ENCODE peak calls at places on chromosomes 13 and 19, in ten cellular contexts. C is pancreas; S is heart left ventricle; D is left lung; A is CD8-positive, alpha-beta memory T cell; I is effector memory CD4-positive, alpha-beta T cell; X is IMR-90; B is neuronal stem cell; Q is upper lobe of right lung; K is lower lobe of right lung. P is an unnamed sample. For H3K9me3 and H3K27me3, the result is how much of the 10 kb centered on the place peaks cover.

GRCh38 chr13:61187471-61187870 is 228.2 kb downstream of the PCDH20 start:
- DNase-seq in S (no peak), X (no peak), C (no peak), D (no peak), A (no peak), B (no peak), Q (no peak), I (no peak), K (no peak), P (no peak)

GRCh38 chr13:98022210-98022609 is 68.7 kb downstream of the IPO5 start:
- DNase-seq in X (peak), K (no peak), C (no peak), S (no peak), Q (no peak), A (no peak), D (no peak), B (no peak), I (no peak), P (peak)

GRCh38 chr13:53112522-53112921 is 83.9 kb downstream of the OLFM4 start:
- DNase-seq in X (no peak), A (no peak), Q (no peak), S (no peak), I (no peak), C (no peak), B (no peak), D (no peak), K (no peak), P (no peak)

GRCh38 chr19:34241513-34242337 is 12.6 kb upstream of the GARRE1 start:
- DNase-seq in B (no peak), C (peak), A (no peak), K (peak), X (no peak), S (no peak), Q (peak), I (no peak), D (no peak), P (no peak)

GRCh38 chr19:42132851-42133528 is 744 bp upstream of the POU2F2 start:
- DNase-seq in C (peak), X (no peak), D (peak), S (peak), Q (peak), A (peak), I (peak), K (peak), B (peak), P (peak)

GRCh38 chr13:113415825-113416224 is 37.5 kb downstream of the ADPRHL1 start:
- DNase-seq in K (no peak), B (no peak), A (no peak), D (no peak), X (no peak), I (no peak), S (no peak), C (no peak), Q (no peak), P (no peak)

GRCh38 chr19:19468424-19469050 is 46.8 kb downstream of the TSSK6 start:
- DNase-seq in I (no peak), X (no peak), S (no peak), D (no peak), K (no peak), A (no peak), Q (no peak), C (no peak), B (no peak), P (no peak)

GRCh38 chr19:41869374-41869955 is 7.6 kb upstream of the CD79A start:
- DNase-seq in I (no peak), S (no peak), Q (no peak), X (no peak), B (no peak), D (no peak), C (no peak), A (no peak), K (no peak), P (no peak)

GRCh38 chr13:110312669-110313031 is 5.6 kb downstream of the COL4A2 start:
- DNase-seq in X (peak), C (no peak), A (no peak), B (no peak), I (no peak), Q (no peak), K (no peak), S (peak), D (no peak), P (peak)

GRCh38 chr19:16828990-16829821 is at the start of gene SIN3B:
- DNase-seq in A (peak), K (peak), I (peak), C (peak), B (peak), D (peak), X (peak), S (peak), Q (peak), P (peak)
- H3K9me3 ChIP-seq in A (under half), K (under half), I (under half), C (under half), B (under half), D (under half), X (under half), S (under half), Q (under half), P (under half)

DNA sequence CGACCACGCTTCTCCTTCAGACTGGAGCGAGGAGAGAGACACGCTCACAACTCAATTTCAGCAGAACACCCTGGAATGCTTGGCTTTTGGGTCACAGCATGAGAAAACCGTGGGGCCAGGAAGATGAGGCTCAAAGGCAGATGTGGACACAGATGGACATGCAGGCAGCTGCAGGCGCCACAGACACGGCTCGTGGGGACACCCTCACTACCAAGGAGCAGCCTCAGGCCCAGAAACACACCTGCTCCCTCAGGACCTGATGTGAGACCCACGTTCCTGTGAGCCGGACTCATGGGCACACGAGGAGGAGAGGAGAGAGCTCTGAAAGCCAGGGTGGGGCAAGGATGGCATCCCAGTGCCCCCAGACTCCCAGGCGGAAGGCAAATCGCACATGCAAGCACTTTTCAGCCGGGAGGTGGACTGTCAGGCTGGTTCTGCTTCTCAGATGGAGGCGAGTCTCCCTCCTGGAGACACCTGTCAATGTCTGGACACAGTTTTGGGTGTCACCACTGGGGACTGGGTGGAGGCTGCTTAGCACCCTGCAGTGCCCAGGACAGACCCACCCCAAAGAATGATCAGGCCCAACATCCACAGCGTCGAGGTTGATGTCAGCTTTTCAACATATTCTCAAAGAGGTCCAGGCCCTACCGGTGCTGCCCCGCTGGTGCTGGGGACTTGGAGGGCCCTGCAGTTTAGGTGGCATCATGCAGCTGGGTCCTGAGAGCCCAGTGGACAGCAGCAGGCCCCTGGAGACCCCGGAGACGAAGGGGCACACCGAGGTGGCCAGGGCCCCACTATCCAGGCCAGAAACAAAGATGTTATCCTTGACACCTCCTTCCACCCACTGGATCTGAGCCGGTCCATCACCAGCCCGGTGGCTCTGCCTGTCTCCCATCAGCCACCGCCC is 2.3 kb downstream of the ABHD17A start:
- DNase-seq in I (no peak), D (no peak), B (no peak), K (no peak), X (no peak), S (no peak), A (no peak), C (no peak), Q (no peak), P (no peak)
- H3K4me3 ChIP-seq in I (peak), D (peak), B (peak), K (peak), X (peak), S (peak), A (peak), C (no peak), Q (peak), P (no peak)

DNA sequence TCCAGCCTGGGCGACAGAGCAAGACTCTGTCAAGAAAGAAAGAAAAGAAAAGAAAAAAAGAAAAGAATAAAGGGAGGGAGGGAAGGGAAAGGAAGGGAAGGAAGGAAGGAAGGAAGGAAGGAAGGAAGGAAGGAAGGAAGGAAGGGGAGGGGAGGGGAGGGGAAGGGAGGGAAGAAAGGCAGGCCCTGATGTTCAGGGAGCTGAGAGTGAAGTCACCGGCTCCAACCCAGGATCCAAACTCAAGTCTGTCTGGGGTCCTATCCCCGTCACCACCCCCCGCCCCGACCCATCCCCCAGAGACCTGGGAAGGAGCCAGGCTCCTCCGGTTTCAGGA is 5.8 kb upstream of the RDH13 start:
- DNase-seq in X (no peak), S (no peak), Q (no peak), K (no peak), C (no peak), B (no peak), A (no peak), I (no peak), D (no peak), P (no peak)
- H3K27me3 ChIP-seq in X (under half), S (under half), Q (under half), K (under half), C (under half), B (under half), A (under half), I (under half), D (under half), P (under half)

GRCh38 chr19:55801416-55801815 is 30.4 kb downstream of the NLRP11 start:
- DNase-seq in S (no peak), A (no peak), B (no peak), Q (no peak), X (no peak), D (no peak), I (no peak), K (no peak), C (no peak), P (no peak)
- H3K9me3 ChIP-seq in S (under half), A (under half), B (under half), Q (under half), X (under half), D (under half), I (under half), K (under half), C (under half), P (under half)

GRCh38 chr19:47819841-47820244 is 1.9 kb upstream of the CRX start:
- DNase-seq in S (no peak), C (no peak), K (no peak), Q (no peak), X (no peak), I (no peak), D (no peak), B (peak), A (no peak), P (no peak)
- H3K4me3 ChIP-seq in S (no peak), C (no peak), K (no peak), Q (no peak), X (no peak), I (no peak), D (no peak), B (no peak), A (no peak), P (no peak)

GRCh38 chr13:80263745-80264513 is 77.0 kb downstream of the SPRY2 start:
- DNase-seq in D (no peak), C (no peak), K (no peak), A (no peak), I (no peak), S (no peak), Q (no peak), X (no peak), B (no peak), P (no peak)
- H3K27me3 ChIP-seq in D (under half), C (under half), K (under half), A (under half), I (under half), S (under half), Q (under half), X (under half), B (under half), P (under half)